ENCODE peak calls at places on chromosome 19, in six cellular contexts. One of them, this sample, is unnamed.

GRCh38 chr19:5447700-5448311 is 7.4 kb upstream of the ZNRF4 start:
- DNase-seq in aorta: no peak
- DNase-seq in CD8-positive, alpha-beta memory T cell: no peak
- DNase-seq in ovary: no peak
- DNase-seq in H7: no peak
- DNase-seq in heart left ventricle: no peak
- DNase-seq in this sample: no peak

GRCh38 chr19:17590780-17591688 is 35.6 kb downstream of the COLGALT1 start:
- DNase-seq in aorta: no peak
- DNase-seq in CD8-positive, alpha-beta memory T cell: no peak
- DNase-seq in ovary: no peak
- DNase-seq in H7: peak; percentile 4
- DNase-seq in heart left ventricle: no peak
- DNase-seq in this sample: no peak

GRCh38 chr19:869245-870177 is 10.0 kb downstream of the CFD start:
- DNase-seq in aorta: peak; percentile 89
- DNase-seq in CD8-positive, alpha-beta memory T cell: no peak
- DNase-seq in ovary: peak; percentile 92
- DNase-seq in H7: no peak
- DNase-seq in heart left ventricle: peak; percentile 70
- DNase-seq in this sample: peak; percentile 81

GRCh38 chr19:49988433-49988832 is 27.5 kb upstream of the SIGLEC11 start:
- DNase-seq in aorta: no peak
- DNase-seq in CD8-positive, alpha-beta memory T cell: no peak
- DNase-seq in ovary: no peak
- DNase-seq in H7: no peak
- DNase-seq in heart left ventricle: no peak
- DNase-seq in this sample: no peak

GRCh38 chr19:56080669-56081401 is 40.3 kb downstream of the ZNF787 start:
- DNase-seq in aorta: peak; percentile 85
- DNase-seq in CD8-positive, alpha-beta memory T cell: peak; percentile 53
- DNase-seq in ovary: peak; percentile 65
- DNase-seq in H7: peak; percentile 97
- DNase-seq in heart left ventricle: peak; percentile 82
- DNase-seq in this sample: peak; percentile 82

GRCh38 chr19:743168-743687 is 7.7 kb upstream of the MISP start:
- DNase-seq in aorta: no peak
- DNase-seq in CD8-positive, alpha-beta memory T cell: no peak
- DNase-seq in ovary: no peak
- DNase-seq in H7: peak; percentile 88
- DNase-seq in heart left ventricle: peak; percentile 41
- DNase-seq in this sample: no peak

GRCh38 chr19:3186377-3186688 is 603 bp downstream of the NCLN start:
- DNase-seq in aorta: no peak
- DNase-seq in CD8-positive, alpha-beta memory T cell: no peak
- DNase-seq in ovary: no peak
- DNase-seq in H7: no peak
- DNase-seq in heart left ventricle: no peak
- DNase-seq in this sample: no peak

GRCh38 chr19:30163663-30164062 is 208.5 kb upstream of the ZNF536 start:
- DNase-seq in aorta: no peak
- DNase-seq in CD8-positive, alpha-beta memory T cell: no peak
- DNase-seq in ovary: no peak
- DNase-seq in H7: no peak
- DNase-seq in heart left ventricle: no peak
- DNase-seq in this sample: no peak

GRCh38 chr19:55173717-55174409 is 6.2 kb downstream of the SYT5 start:
- DNase-seq in aorta: peak; percentile 80
- DNase-seq in CD8-positive, alpha-beta memory T cell: peak; percentile 26
- DNase-seq in ovary: no peak
- DNase-seq in H7: peak; percentile 95
- DNase-seq in heart left ventricle: peak; percentile 61
- DNase-seq in this sample: no peak

GRCh38 chr19:1472227-1473055 is 6.6 kb downstream of the C19orf25 start:
- DNase-seq in aorta: no peak
- DNase-seq in CD8-positive, alpha-beta memory T cell: no peak
- DNase-seq in ovary: no peak
- DNase-seq in H7: peak; percentile 71
- DNase-seq in heart left ventricle: peak; percentile 21
- DNase-seq in this sample: peak; percentile 42

GRCh38 chr19:55082023-55082851 is 6.6 kb downstream of the EPS8L1 start:
- DNase-seq in aorta: no peak
- DNase-seq in CD8-positive, alpha-beta memory T cell: peak; percentile 46
- DNase-seq in ovary: no peak
- DNase-seq in H7: peak; percentile 94
- DNase-seq in heart left ventricle: no peak
- DNase-seq in this sample: no peak

GRCh38 chr19:5253403-5254110 is 87.1 kb downstream of the PTPRS start:
- DNase-seq in aorta: no peak
- DNase-seq in CD8-positive, alpha-beta memory T cell: no peak
- DNase-seq in ovary: no peak
- DNase-seq in H7: no peak
- DNase-seq in heart left ventricle: no peak
- DNase-seq in this sample: no peak

GRCh38 chr19:29843180-29844051 is 31.6 kb downstream of the CCNE1 start:
- DNase-seq in aorta: peak; percentile 67
- DNase-seq in CD8-positive, alpha-beta memory T cell: peak; percentile 8
- DNase-seq in ovary: peak; percentile 28
- DNase-seq in H7: peak; percentile 81
- DNase-seq in heart left ventricle: peak; percentile 42
- DNase-seq in this sample: peak; percentile 51

GRCh38 chr19:23887642-23888041 is 27.0 kb upstream of the ZNF726 start:
- DNase-seq in aorta: no peak
- DNase-seq in CD8-positive, alpha-beta memory T cell: no peak
- DNase-seq in ovary: no peak
- DNase-seq in H7: no peak
- DNase-seq in heart left ventricle: no peak
- DNase-seq in this sample: no peak

GRCh38 chr19:1967087-1967608 is 26.2 kb downstream of the CSNK1G2 start:
- DNase-seq in aorta: no peak
- DNase-seq in CD8-positive, alpha-beta memory T cell: peak; percentile 43
- DNase-seq in ovary: no peak
- DNase-seq in H7: no peak
- DNase-seq in heart left ventricle: no peak
- DNase-seq in this sample: no peak

GRCh38 chr19:2602391-2603181 is 99.9 kb downstream of the GNG7 start:
- DNase-seq in aorta: peak; percentile 92
- DNase-seq in CD8-positive, alpha-beta memory T cell: no peak
- DNase-seq in ovary: peak; percentile 88
- DNase-seq in H7: peak; percentile 83
- DNase-seq in heart left ventricle: peak; percentile 82
- DNase-seq in this sample: peak; percentile 87

GRCh38 chr19:30133803-30134202 is 191.8 kb downstream of the URI1 start:
- DNase-seq in aorta: peak; percentile 16
- DNase-seq in CD8-positive, alpha-beta memory T cell: no peak
- DNase-seq in ovary: no peak
- DNase-seq in H7: no peak
- DNase-seq in heart left ventricle: no peak
- DNase-seq in this sample: no peak

GRCh38 chr19:35342430-35342829 is 5.3 kb upstream of the FFAR1 start:
- DNase-seq in aorta: no peak
- DNase-seq in CD8-positive, alpha-beta memory T cell: no peak
- DNase-seq in ovary: no peak
- DNase-seq in H7: peak; percentile 67
- DNase-seq in heart left ventricle: no peak
- DNase-seq in this sample: no peak

GRCh38 chr19:1587872-1588271 is 4.8 kb downstream of the MBD3 start:
- DNase-seq in aorta: no peak
- DNase-seq in CD8-positive, alpha-beta memory T cell: no peak
- DNase-seq in ovary: no peak
- DNase-seq in H7: no peak
- DNase-seq in heart left ventricle: no peak
- DNase-seq in this sample: no peak

GRCh38 chr19:18939922-18940775 is 868 bp downstream of the HOMER3 start:
- DNase-seq in aorta: peak; percentile 76
- DNase-seq in CD8-positive, alpha-beta memory T cell: no peak
- DNase-seq in ovary: peak; percentile 71
- DNase-seq in H7: peak; percentile 96
- DNase-seq in heart left ventricle: peak; percentile 56
- DNase-seq in this sample: peak; percentile 89

GRCh38 chr19:3343619-3344502 is 22.5 kb upstream of the NFIC start:
- DNase-seq in aorta: peak; percentile 93
- DNase-seq in CD8-positive, alpha-beta memory T cell: peak; percentile 44
- DNase-seq in ovary: peak; percentile 91
- DNase-seq in H7: peak; percentile 94
- DNase-seq in heart left ventricle: peak; percentile 81
- DNase-seq in this sample: peak; percentile 87

GRCh38 chr19:1470864-1471513 is 8.0 kb downstream of the C19orf25 start:
- DNase-seq in aorta: no peak
- DNase-seq in CD8-positive, alpha-beta memory T cell: peak; percentile 12
- DNase-seq in ovary: no peak
- DNase-seq in H7: peak; percentile 95
- DNase-seq in heart left ventricle: peak; percentile 19
- DNase-seq in this sample: peak; percentile 56

DNA sequence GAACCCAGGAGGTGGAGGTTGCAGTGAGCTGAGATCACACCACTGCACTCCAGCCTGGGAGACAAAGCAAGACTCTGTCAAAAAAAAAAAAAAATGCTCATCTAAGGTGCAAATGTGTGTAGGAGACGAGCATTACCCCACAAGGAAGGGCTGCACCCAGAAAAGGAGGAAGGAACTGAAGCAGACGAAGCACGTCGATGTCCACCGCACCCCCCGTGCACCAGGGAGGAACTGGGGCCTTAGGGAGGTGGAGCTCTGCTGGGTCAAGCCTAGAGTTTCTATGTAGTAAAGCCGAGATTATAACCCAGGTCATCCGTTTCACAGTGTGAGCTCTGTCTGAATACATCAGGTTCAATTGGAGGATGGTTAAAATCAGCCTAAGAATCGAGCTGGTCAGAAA is 1.1 kb downstream of the VSTM1 start:
- DNase-seq in aorta: peak; percentile 61
- DNase-seq in CD8-positive, alpha-beta memory T cell: no peak
- DNase-seq in ovary: no peak
- DNase-seq in H7: no peak
- DNase-seq in heart left ventricle: peak; percentile 26
- DNase-seq in this sample: no peak
- H3K27me3 ChIP-seq in aorta: no peaks in the 10 kb centered on the region
- H3K27me3 ChIP-seq in CD8-positive, alpha-beta memory T cell: no peaks in the 10 kb centered on the region
- H3K27me3 ChIP-seq in ovary: no peaks in the 10 kb centered on the region
- H3K27me3 ChIP-seq in H7: no peaks in the 10 kb centered on the region
- H3K27me3 ChIP-seq in heart left ventricle: peaks cover 4% of the 10 kb centered on the region
- H3K27me3 ChIP-seq in this sample: peaks cover 2% of the 10 kb centered on the region

GRCh38 chr19:13241321-13242104 is 91.3 kb downstream of the IER2 start:
- DNase-seq in aorta: no peak
- DNase-seq in CD8-positive, alpha-beta memory T cell: no peak
- DNase-seq in ovary: no peak
- DNase-seq in H7: peak; percentile 71
- DNase-seq in heart left ventricle: no peak
- DNase-seq in this sample: no peak
- H3K27me3 ChIP-seq in aorta: no peaks in the 10 kb centered on the region
- H3K27me3 ChIP-seq in CD8-positive, alpha-beta memory T cell: no peaks in the 10 kb centered on the region
- H3K27me3 ChIP-seq in ovary: no peaks in the 10 kb centered on the region
- H3K27me3 ChIP-seq in H7: no peaks in the 10 kb centered on the region
- H3K27me3 ChIP-seq in heart left ventricle: no peaks in the 10 kb centered on the region
- H3K27me3 ChIP-seq in this sample: no peaks in the 10 kb centered on the region

DNA sequence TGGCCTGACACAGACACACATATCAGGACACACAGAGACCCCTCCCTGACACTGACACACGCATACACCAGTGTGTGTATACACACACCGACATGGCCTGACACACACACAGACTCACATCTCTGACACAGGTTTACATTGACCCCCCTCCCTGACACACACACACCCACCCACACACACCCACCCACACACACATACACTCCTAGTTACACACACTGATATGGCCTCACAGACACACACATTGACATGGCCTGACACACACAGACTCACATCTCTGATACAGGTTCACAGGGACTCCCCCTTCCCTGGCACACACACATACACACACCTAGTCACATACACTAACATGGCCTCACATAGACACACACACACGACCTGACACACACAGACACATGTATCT is 4.4 kb upstream of the NFIX start:
- DNase-seq in aorta: no peak
- DNase-seq in CD8-positive, alpha-beta memory T cell: no peak
- DNase-seq in ovary: no peak
- DNase-seq in H7: no peak
- DNase-seq in heart left ventricle: no peak
- DNase-seq in this sample: no peak
- H3K27me3 ChIP-seq in aorta: no peaks in the 10 kb centered on the region
- H3K27me3 ChIP-seq in CD8-positive, alpha-beta memory T cell: no peaks in the 10 kb centered on the region
- H3K27me3 ChIP-seq in ovary: no peaks in the 10 kb centered on the region
- H3K27me3 ChIP-seq in H7: peaks cover 32% of the 10 kb centered on the region
- H3K27me3 ChIP-seq in heart left ventricle: no peaks in the 10 kb centered on the region
- H3K27me3 ChIP-seq in this sample: no peaks in the 10 kb centered on the region

DNA sequence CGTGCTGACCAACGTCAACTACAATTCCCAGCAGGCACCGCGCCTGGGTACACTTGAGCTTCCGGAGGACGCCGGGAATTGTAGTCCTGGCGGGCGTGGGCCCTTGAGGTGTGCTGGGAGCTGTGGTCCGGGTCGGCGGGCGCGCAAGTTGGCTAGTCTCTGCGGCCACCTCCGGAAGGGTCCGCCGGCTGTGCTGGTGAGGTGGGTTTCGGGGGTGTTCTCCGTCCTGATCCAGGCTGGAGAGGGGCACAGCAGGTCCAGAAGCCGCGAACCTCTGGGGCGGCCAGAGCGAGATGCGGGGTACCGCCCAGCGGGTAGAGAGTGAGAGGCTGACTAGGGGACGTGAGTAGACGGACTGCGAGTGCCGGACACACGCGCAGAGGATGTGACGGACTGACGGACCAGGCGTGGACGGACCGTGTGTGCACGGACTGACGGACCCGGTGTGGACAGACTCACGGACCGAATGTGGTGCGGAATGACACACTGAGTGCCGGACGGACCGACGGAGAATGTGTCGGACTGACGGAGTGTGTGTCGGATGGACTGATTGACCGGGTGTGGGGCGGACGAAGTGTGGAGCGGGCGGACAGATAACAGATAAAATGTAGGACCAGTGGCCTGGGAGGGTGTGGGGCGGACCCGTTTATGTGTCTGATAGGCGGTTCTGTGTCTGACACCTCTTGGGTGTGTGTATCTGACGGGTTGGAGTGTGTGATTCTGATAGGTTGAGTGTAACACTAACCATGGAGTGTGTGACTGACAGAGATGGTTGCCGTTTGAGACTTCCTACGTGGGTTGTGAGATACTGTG is at the start of gene ZSCAN22:
- DNase-seq in aorta: peak; percentile 98
- DNase-seq in CD8-positive, alpha-beta memory T cell: peak; percentile 84
- DNase-seq in ovary: peak; percentile 96
- DNase-seq in H7: peak; percentile 97
- DNase-seq in heart left ventricle: peak; percentile 97
- DNase-seq in this sample: peak; percentile 98
- H3K27me3 ChIP-seq in aorta: no peaks in the 10 kb centered on the region
- H3K27me3 ChIP-seq in CD8-positive, alpha-beta memory T cell: no peaks in the 10 kb centered on the region
- H3K27me3 ChIP-seq in ovary: no peaks in the 10 kb centered on the region
- H3K27me3 ChIP-seq in H7: no peaks in the 10 kb centered on the region
- H3K27me3 ChIP-seq in heart left ventricle: no peaks in the 10 kb centered on the region
- H3K27me3 ChIP-seq in this sample: no peaks in the 10 kb centered on the region

GRCh38 chr19:43461303-43461702 is 4.1 kb downstream of the LYPD3 start:
- DNase-seq in aorta: no peak
- DNase-seq in CD8-positive, alpha-beta memory T cell: no peak
- DNase-seq in ovary: no peak
- DNase-seq in H7: no peak
- DNase-seq in heart left ventricle: no peak
- DNase-seq in this sample: no peak
- H3K27me3 ChIP-seq in aorta: no peaks in the 10 kb centered on the region
- H3K27me3 ChIP-seq in CD8-positive, alpha-beta memory T cell: no peaks in the 10 kb centered on the region
- H3K27me3 ChIP-seq in ovary: no peaks in the 10 kb centered on the region
- H3K27me3 ChIP-seq in H7: peaks cover 40% of the 10 kb centered on the region
- H3K27me3 ChIP-seq in heart left ventricle: no peaks in the 10 kb centered on the region
- H3K27me3 ChIP-seq in this sample: no peaks in the 10 kb centered on the region

This sample was measured in psoas muscle.